ENCODE peak calls at places on chromosomes 3 and 15, in five cellular contexts. W is endothelial cell; F is lower lobe of right lung; B is activated CD8-positive, alpha-beta T cell treated with anti-CD3 and anti-CD28 coated beads for 36 hours; P is RWPE2. Y is an unnamed sample.

GRCh38 chr3:2303567-2303966 is 204.9 kb downstream of the CNTN4 start:
- DNase-seq in W (no peak), F (no peak), B (peak), P (no peak), Y (peak)

GRCh38 chr3:38121832-38122461 is 15.0 kb downstream of the ACAA1 start:
- DNase-seq in W (no peak), F (peak), B (no peak), P (peak), Y (no peak)

GRCh38 chr3:193857996-193858395 is 265.0 kb downstream of the OPA1 start:
- DNase-seq in W (no peak), F (no peak), B (no peak), P (no peak), Y (no peak)

GRCh38 chr3:128764863-128765262 is 38.9 kb downstream of the RAB7A start:
- DNase-seq in W (no peak), F (no peak), B (no peak), P (no peak), Y (no peak)

GRCh38 chr3:141237701-141238521 is 6.3 kb downstream of the PXYLP1 start:
- DNase-seq in W (no peak), F (peak), B (peak), P (no peak), Y (no peak)

GRCh38 chr3:59563072-59563605 is 513.3 kb upstream of the CFAP20DC start:
- DNase-seq in W (no peak), F (no peak), B (no peak), P (no peak), Y (no peak)

GRCh38 chr3:12891985-12892839 is 50.8 kb upstream of the RPL32 start:
- DNase-seq in W (peak), F (peak), B (peak), P (no peak), Y (peak)

GRCh38 chr3:32640939-32641725 is 43.9 kb upstream of the CNOT10 start:
- DNase-seq in W (no peak), F (no peak), B (no peak), P (no peak), Y (no peak)

GRCh38 chr3:97793415-97794019 is 28.3 kb upstream of the CRYBG3 start:
- DNase-seq in W (no peak), F (no peak), B (peak), P (no peak), Y (peak)

GRCh38 chr3:187360087-187360486 is 8.1 kb upstream of the RTP4 start:
- DNase-seq in W (no peak), F (no peak), B (no peak), P (no peak), Y (no peak)

GRCh38 chr15:70494861-70495571 is 268.3 kb downstream of the UACA start:
- DNase-seq in W (no peak), F (no peak), B (peak), P (peak), Y (no peak)

GRCh38 chr15:66786222-66786621 is 84.2 kb downstream of the SMAD6 start:
- DNase-seq in W (no peak), F (no peak), B (no peak), P (peak), Y (no peak)

GRCh38 chr15:66786708-66787471 is 84.9 kb downstream of the SMAD6 start:
- DNase-seq in W (no peak), F (no peak), B (no peak), P (no peak), Y (no peak)

GRCh38 chr15:66788024-66788423 is 86.0 kb downstream of the SMAD6 start:
- DNase-seq in W (no peak), F (no peak), B (no peak), P (no peak), Y (no peak)

GRCh38 chr15:66787472-66787871 is 85.4 kb downstream of the SMAD6 start:
- DNase-seq in W (no peak), F (no peak), B (no peak), P (no peak), Y (no peak)

GRCh38 chr15:66789029-66790025 is 87.3 kb downstream of the SMAD6 start:
- DNase-seq in W (no peak), F (no peak), B (peak), P (no peak), Y (no peak)
- TF ChIP-seq CTCF in W (no peak), F (peak), B (no peak), P (peak), Y (peak)

GRCh38 chr15:48811325-48811938 is 563 bp upstream of the CEP152 start:
- DNase-seq in W (no peak), F (no peak), B (peak), P (no peak), Y (no peak)
- TF ChIP-seq CTCF in W (no peak), F (no peak), B (no peak), P (peak), Y (no peak)

GRCh38 chr15:101246391-101246790 is 5.5 kb downstream of the CHSY1 start:
- DNase-seq in W (no peak), F (no peak), B (no peak), P (no peak), Y (no peak)

GRCh38 chr15:101243420-101243819 is 8.4 kb downstream of the CHSY1 start:
- DNase-seq in W (no peak), F (no peak), B (no peak), P (no peak), Y (no peak)

GRCh38 chr15:101246824-101247745 is 4.8 kb downstream of the CHSY1 start:
- DNase-seq in W (no peak), F (no peak), B (no peak), P (no peak), Y (no peak)

GRCh38 chr15:101244039-101244781 is 7.6 kb downstream of the CHSY1 start:
- DNase-seq in W (no peak), F (no peak), B (no peak), P (peak), Y (no peak)

GRCh38 chr15:101244889-101245668 is 6.8 kb downstream of the CHSY1 start:
- DNase-seq in W (no peak), F (no peak), B (no peak), P (peak), Y (no peak)
- TF ChIP-seq CTCF in W (no peak), F (no peak), B (no peak), P (no peak), Y (no peak)

GRCh38 chr3:11159421-11159904 is 5.2 kb downstream of the HRH1 start:
- DNase-seq in W (no peak), F (no peak), B (no peak), P (no peak), Y (no peak)
- TF ChIP-seq CTCF in W (no peak), F (no peak), B (no peak), P (peak), Y (no peak)

GRCh38 chr15:67276666-67277065 is 22.1 kb downstream of the IQCH start:
- DNase-seq in W (no peak), F (no peak), B (no peak), P (no peak), Y (no peak)
- TF ChIP-seq CTCF in W (no peak), F (no peak), B (no peak), P (no peak), Y (no peak)

GRCh38 chr3:181454451-181455027 is 257.2 kb upstream of the SOX2 start:
- DNase-seq in W (no peak), F (no peak), B (no peak), P (no peak), Y (no peak)
- TF ChIP-seq CTCF in W (no peak), F (no peak), B (no peak), P (no peak), Y (no peak)

DNA sequence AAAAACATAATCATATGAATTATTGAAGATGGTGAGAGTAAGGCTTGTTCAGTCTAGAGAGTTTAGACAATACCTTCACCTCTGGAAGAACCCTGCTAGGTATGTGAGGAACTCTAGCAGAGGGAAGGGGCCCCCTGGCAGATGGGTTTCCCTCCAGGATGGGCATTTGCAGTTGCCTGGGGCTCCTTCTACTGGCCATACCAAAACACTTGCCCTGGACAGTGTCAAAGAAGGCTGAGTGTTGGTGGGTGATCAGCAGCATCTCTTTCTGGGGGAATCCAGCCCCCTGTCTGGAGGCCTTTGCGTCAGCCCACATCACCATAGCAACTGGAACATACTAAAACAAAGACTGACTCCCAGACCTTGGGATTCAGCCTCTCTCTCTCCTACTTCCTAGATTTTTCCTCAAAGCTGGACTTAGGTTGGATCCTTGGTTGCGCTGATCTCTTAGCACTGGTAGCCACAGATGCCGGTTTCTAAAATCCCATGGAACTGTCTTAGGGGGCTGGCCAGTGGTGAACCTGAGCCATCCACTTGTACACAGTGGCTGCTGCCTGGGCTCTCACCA is 8.2 kb downstream of the CEMIP start:
- DNase-seq in W (no peak), F (no peak), B (no peak), P (no peak), Y (no peak)
- TF ChIP-seq CTCF in W (no peak), F (no peak), B (no peak), P (no peak), Y (no peak)

Y was measured in GM10248.